ENCODE peak calls at places on chromosomes 4 and X, in nine cellular contexts. One of them, this sample, is unnamed. For H3K36me3, the result is how much of the 10 kb centered on the place peaks cover.

GRCh38 chr4:16467061-16467460 is 240.8 kb upstream of the TAPT1 start:
- DNase-seq in pancreas: no peak
- DNase-seq in cardiac muscle cell: no peak
- DNase-seq in esophagus squamous epithelium: no peak
- DNase-seq in GM23248: no peak
- DNase-seq in prostate gland: no peak
- DNase-seq in tibial nerve: no peak
- DNase-seq in aorta: no peak
- DNase-seq in right lobe of liver: no peak
- DNase-seq in this sample: no peak

GRCh38 chr4:105715692-105716278 is 7.2 kb downstream of the GSTCD start:
- DNase-seq in right lobe of liver: no peak
- DNase-seq in prostate gland: no peak
- DNase-seq in pancreas: no peak
- DNase-seq in GM23248: peak
- DNase-seq in aorta: no peak
- DNase-seq in cardiac muscle cell: peak
- DNase-seq in esophagus squamous epithelium: no peak
- DNase-seq in tibial nerve: no peak
- DNase-seq in this sample: no peak

GRCh38 chr4:139841464-139842195 is 176.0 kb downstream of the MGST2 start:
- DNase-seq in esophagus squamous epithelium: no peak
- DNase-seq in pancreas: no peak
- DNase-seq in cardiac muscle cell: no peak
- DNase-seq in tibial nerve: no peak
- DNase-seq in prostate gland: no peak
- DNase-seq in GM23248: no peak
- DNase-seq in aorta: no peak
- DNase-seq in right lobe of liver: peak
- DNase-seq in this sample: no peak

GRCh38 chr4:21893136-21893535 is 55.4 kb downstream of the KCNIP4 start:
- DNase-seq in pancreas: no peak
- DNase-seq in aorta: no peak
- DNase-seq in prostate gland: no peak
- DNase-seq in tibial nerve: no peak
- DNase-seq in right lobe of liver: no peak
- DNase-seq in esophagus squamous epithelium: no peak
- DNase-seq in GM23248: peak
- DNase-seq in cardiac muscle cell: no peak
- DNase-seq in this sample: no peak

GRCh38 chr4:54745031-54745770 is 87.4 kb downstream of the KIT start:
- DNase-seq in esophagus squamous epithelium: no peak
- DNase-seq in pancreas: no peak
- DNase-seq in GM23248: peak
- DNase-seq in right lobe of liver: no peak
- DNase-seq in aorta: no peak
- DNase-seq in tibial nerve: no peak
- DNase-seq in cardiac muscle cell: no peak
- DNase-seq in prostate gland: no peak
- DNase-seq in this sample: no peak

GRCh38 chr4:189202182-189202868 is 738.3 kb upstream of the FRG1 start:
- DNase-seq in tibial nerve: peak
- DNase-seq in pancreas: peak
- DNase-seq in GM23248: peak
- DNase-seq in aorta: peak
- DNase-seq in prostate gland: peak
- DNase-seq in esophagus squamous epithelium: peak
- DNase-seq in cardiac muscle cell: peak
- DNase-seq in right lobe of liver: peak
- DNase-seq in this sample: peak

GRCh38 chr4:168304744-168305459 is 13.7 kb downstream of the DDX60 start:
- DNase-seq in tibial nerve: no peak
- DNase-seq in aorta: no peak
- DNase-seq in GM23248: peak
- DNase-seq in esophagus squamous epithelium: no peak
- DNase-seq in right lobe of liver: no peak
- DNase-seq in prostate gland: no peak
- DNase-seq in pancreas: no peak
- DNase-seq in cardiac muscle cell: peak
- DNase-seq in this sample: no peak

GRCh38 chrX:51899741-51900140 is 6.3 kb downstream of the MAGED1 start:
- DNase-seq in aorta: no peak
- DNase-seq in right lobe of liver: no peak
- DNase-seq in esophagus squamous epithelium: no peak
- DNase-seq in prostate gland: no peak
- DNase-seq in pancreas: no peak
- DNase-seq in cardiac muscle cell: peak
- DNase-seq in tibial nerve: no peak
- DNase-seq in GM23248: peak
- DNase-seq in this sample: no peak

GRCh38 chrX:151714367-151714766 is 1.5 kb upstream of the FATE1 start:
- DNase-seq in tibial nerve: no peak
- DNase-seq in pancreas: no peak
- DNase-seq in esophagus squamous epithelium: no peak
- DNase-seq in cardiac muscle cell: no peak
- DNase-seq in aorta: no peak
- DNase-seq in prostate gland: no peak
- DNase-seq in right lobe of liver: no peak
- DNase-seq in GM23248: no peak
- DNase-seq in this sample: no peak

GRCh38 chr4:72505314-72505744 is 63.7 kb downstream of the ADAMTS3 start:
- DNase-seq in right lobe of liver: no peak
- DNase-seq in aorta: no peak
- DNase-seq in cardiac muscle cell: peak
- DNase-seq in GM23248: peak
- DNase-seq in prostate gland: no peak
- DNase-seq in pancreas: no peak
- DNase-seq in tibial nerve: no peak
- DNase-seq in esophagus squamous epithelium: no peak
- DNase-seq in this sample: no peak

GRCh38 chr4:138689182-138689546 is 326.4 kb upstream of the NOCT start:
- DNase-seq in cardiac muscle cell: no peak
- DNase-seq in aorta: no peak
- DNase-seq in pancreas: no peak
- DNase-seq in right lobe of liver: no peak
- DNase-seq in GM23248: peak
- DNase-seq in tibial nerve: no peak
- DNase-seq in esophagus squamous epithelium: no peak
- DNase-seq in prostate gland: no peak
- DNase-seq in this sample: no peak

GRCh38 chrX:115311666-115312065 is 22.2 kb downstream of the LUZP4 start:
- DNase-seq in tibial nerve: no peak
- DNase-seq in aorta: peak
- DNase-seq in cardiac muscle cell: peak
- DNase-seq in esophagus squamous epithelium: no peak
- DNase-seq in prostate gland: no peak
- DNase-seq in pancreas: no peak
- DNase-seq in right lobe of liver: no peak
- DNase-seq in GM23248: no peak
- DNase-seq in this sample: no peak

GRCh38 chr4:79650794-79651431 is 242.9 kb upstream of the GK2 start:
- DNase-seq in GM23248: peak
- DNase-seq in pancreas: no peak
- DNase-seq in esophagus squamous epithelium: no peak
- DNase-seq in right lobe of liver: no peak
- DNase-seq in prostate gland: no peak
- DNase-seq in tibial nerve: no peak
- DNase-seq in cardiac muscle cell: peak
- DNase-seq in aorta: no peak
- DNase-seq in this sample: no peak

GRCh38 chrX:122546269-122546668 is 637.8 kb upstream of the GRIA3 start:
- DNase-seq in cardiac muscle cell: no peak
- DNase-seq in tibial nerve: no peak
- DNase-seq in prostate gland: no peak
- DNase-seq in pancreas: no peak
- DNase-seq in aorta: no peak
- DNase-seq in GM23248: no peak
- DNase-seq in right lobe of liver: no peak
- DNase-seq in esophagus squamous epithelium: no peak
- DNase-seq in this sample: no peak

GRCh38 chr4:30839583-30840520 is 119.7 kb downstream of the PCDH7 start:
- DNase-seq in GM23248: no peak
- DNase-seq in prostate gland: no peak
- DNase-seq in pancreas: no peak
- DNase-seq in right lobe of liver: no peak
- DNase-seq in cardiac muscle cell: peak
- DNase-seq in aorta: peak
- DNase-seq in tibial nerve: no peak
- DNase-seq in esophagus squamous epithelium: no peak
- DNase-seq in this sample: no peak

GRCh38 chrX:110944793-110945466 is 149.3 kb upstream of the CHRDL1 start:
- DNase-seq in GM23248: no peak
- DNase-seq in cardiac muscle cell: no peak
- DNase-seq in right lobe of liver: no peak
- DNase-seq in tibial nerve: no peak
- DNase-seq in esophagus squamous epithelium: no peak
- DNase-seq in aorta: no peak
- DNase-seq in prostate gland: peak
- DNase-seq in pancreas: peak
- DNase-seq in this sample: no peak

GRCh38 chr4:100736651-100737450 is 219.0 kb upstream of the EMCN start:
- DNase-seq in aorta: no peak
- DNase-seq in tibial nerve: peak
- DNase-seq in pancreas: no peak
- DNase-seq in right lobe of liver: no peak
- DNase-seq in cardiac muscle cell: peak
- DNase-seq in prostate gland: no peak
- DNase-seq in GM23248: peak
- DNase-seq in esophagus squamous epithelium: no peak
- DNase-seq in this sample: no peak

GRCh38 chr4:134201216-134202098 is at the start of gene PABPC4L:
- DNase-seq in right lobe of liver: peak
- DNase-seq in aorta: peak
- DNase-seq in GM23248: peak
- DNase-seq in tibial nerve: peak
- DNase-seq in cardiac muscle cell: peak
- DNase-seq in prostate gland: peak
- DNase-seq in esophagus squamous epithelium: no peak
- DNase-seq in pancreas: peak
- DNase-seq in this sample: peak

GRCh38 chr4:113327513-113327912 is 278.1 kb downstream of the ANK2 start:
- DNase-seq in esophagus squamous epithelium: no peak
- DNase-seq in right lobe of liver: no peak
- DNase-seq in cardiac muscle cell: peak
- DNase-seq in pancreas: no peak
- DNase-seq in aorta: no peak
- DNase-seq in prostate gland: no peak
- DNase-seq in GM23248: peak
- DNase-seq in tibial nerve: peak
- DNase-seq in this sample: no peak

GRCh38 chr4:4855293-4856070 is 4.0 kb upstream of the MSX1 start:
- DNase-seq in cardiac muscle cell: no peak
- DNase-seq in esophagus squamous epithelium: no peak
- DNase-seq in GM23248: no peak
- DNase-seq in pancreas: no peak
- DNase-seq in aorta: no peak
- DNase-seq in prostate gland: no peak
- DNase-seq in tibial nerve: no peak
- DNase-seq in right lobe of liver: no peak
- DNase-seq in this sample: no peak
- H3K27ac ChIP-seq in cardiac muscle cell: no peak
- H3K27ac ChIP-seq in esophagus squamous epithelium: no peak
- H3K27ac ChIP-seq in GM23248: no peak
- H3K27ac ChIP-seq in pancreas: no peak
- H3K27ac ChIP-seq in aorta: no peak
- H3K27ac ChIP-seq in prostate gland: no peak
- H3K27ac ChIP-seq in tibial nerve: no peak
- H3K27ac ChIP-seq in right lobe of liver: no peak
- H3K27ac ChIP-seq in this sample: no peak

GRCh38 chrX:137771537-137771936 is 205.6 kb downstream of the ZIC3 start:
- DNase-seq in esophagus squamous epithelium: no peak
- DNase-seq in pancreas: no peak
- DNase-seq in GM23248: no peak
- DNase-seq in prostate gland: no peak
- DNase-seq in cardiac muscle cell: no peak
- DNase-seq in right lobe of liver: no peak
- DNase-seq in tibial nerve: no peak
- DNase-seq in aorta: no peak
- DNase-seq in this sample: no peak
- H3K36me3 ChIP-seq in esophagus squamous epithelium: under half
- H3K36me3 ChIP-seq in pancreas: under half
- H3K36me3 ChIP-seq in GM23248: under half
- H3K36me3 ChIP-seq in prostate gland: under half
- H3K36me3 ChIP-seq in cardiac muscle cell: under half
- H3K36me3 ChIP-seq in right lobe of liver: under half
- H3K36me3 ChIP-seq in tibial nerve: under half
- H3K36me3 ChIP-seq in aorta: under half
- H3K36me3 ChIP-seq in this sample: under half

DNA sequence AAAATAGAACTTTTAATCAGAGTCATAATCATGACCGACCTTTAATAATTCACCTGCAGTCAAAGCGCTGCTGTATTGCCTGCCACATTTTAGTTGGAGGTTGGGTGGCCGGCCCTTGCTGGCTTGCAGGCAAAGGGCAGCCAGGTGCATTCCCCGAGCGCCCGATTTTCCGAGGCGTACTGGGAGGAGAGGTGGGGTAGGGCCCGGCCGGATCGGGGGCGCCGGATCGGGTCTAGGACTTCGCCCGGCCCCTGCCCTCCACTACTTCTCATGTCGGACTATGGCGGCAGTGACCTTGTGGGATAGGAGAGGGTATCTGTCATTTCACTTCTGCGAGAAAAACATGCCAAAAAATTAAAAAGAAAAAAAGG is 2.5 kb upstream of the RS1 start:
- DNase-seq in GM23248: no peak
- DNase-seq in esophagus squamous epithelium: peak
- DNase-seq in aorta: peak
- DNase-seq in right lobe of liver: peak
- DNase-seq in prostate gland: no peak
- DNase-seq in cardiac muscle cell: no peak
- DNase-seq in pancreas: peak
- DNase-seq in tibial nerve: no peak
- DNase-seq in this sample: peak
- H3K27ac ChIP-seq in GM23248: no peak
- H3K27ac ChIP-seq in esophagus squamous epithelium: peak
- H3K27ac ChIP-seq in aorta: peak
- H3K27ac ChIP-seq in right lobe of liver: peak
- H3K27ac ChIP-seq in prostate gland: peak
- H3K27ac ChIP-seq in cardiac muscle cell: no peak
- H3K27ac ChIP-seq in pancreas: peak
- H3K27ac ChIP-seq in tibial nerve: peak
- H3K27ac ChIP-seq in this sample: peak

DNA sequence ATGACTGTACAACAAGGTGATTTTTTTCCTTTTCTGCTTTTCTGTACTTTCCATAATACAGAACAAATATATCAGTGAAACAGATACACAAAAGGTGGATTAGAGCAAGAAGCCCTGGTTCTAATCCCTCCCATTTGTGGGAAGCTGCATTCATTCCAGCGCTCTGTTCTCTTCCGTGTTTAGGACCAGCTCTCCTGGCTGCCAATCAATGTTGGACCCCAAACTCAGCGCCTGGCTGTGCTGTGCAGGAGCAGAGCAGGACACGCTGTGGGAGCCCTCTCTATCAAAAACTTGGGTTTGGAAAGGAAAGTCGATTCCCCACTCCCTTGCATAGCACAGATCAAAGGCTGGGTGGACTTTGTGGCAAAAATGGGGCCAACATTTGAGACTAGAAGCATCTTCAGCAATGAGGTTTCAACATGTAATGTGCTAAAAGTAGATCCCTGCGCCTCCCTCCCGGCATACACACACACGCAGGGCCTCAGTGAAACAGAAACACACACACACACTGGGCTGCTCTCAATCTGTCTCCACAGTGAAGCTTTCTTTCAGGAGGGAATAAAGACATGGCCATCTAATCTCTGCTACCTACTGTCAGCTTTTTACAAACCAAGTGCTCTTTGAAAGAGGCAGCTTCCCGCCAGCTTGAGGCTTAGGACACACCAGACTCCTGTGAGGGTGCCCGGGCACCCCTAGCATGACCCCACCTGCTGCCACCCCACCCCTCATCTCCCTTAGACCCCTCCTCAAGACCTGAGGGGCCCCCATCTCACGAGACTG is 12.2 kb downstream of the WDR1 start:
- DNase-seq in right lobe of liver: no peak
- DNase-seq in cardiac muscle cell: peak
- DNase-seq in pancreas: no peak
- DNase-seq in prostate gland: no peak
- DNase-seq in tibial nerve: no peak
- DNase-seq in GM23248: peak
- DNase-seq in esophagus squamous epithelium: no peak
- DNase-seq in aorta: no peak
- DNase-seq in this sample: no peak
- H3K36me3 ChIP-seq in right lobe of liver: under half
- H3K36me3 ChIP-seq in cardiac muscle cell: under half
- H3K36me3 ChIP-seq in pancreas: under half
- H3K36me3 ChIP-seq in prostate gland: under half
- H3K36me3 ChIP-seq in tibial nerve: under half
- H3K36me3 ChIP-seq in GM23248: under half
- H3K36me3 ChIP-seq in esophagus squamous epithelium: under half
- H3K36me3 ChIP-seq in aorta: under half
- H3K36me3 ChIP-seq in this sample: under half

This sample was measured in left ventricle myocardium inferior.